ENCODE peak calls at places on chromosomes 11 and 22, in six cellular contexts. J is H9, L is IMR-90, Q is neuronal stem cell, A is mesenchymal stem cell, U is H1. E is an unnamed sample.

GRCh38 chr11:70762810-70763209 is 364.5 kb downstream of the CTTN start:
- DNase-seq in J (no peak), L (no peak), Q (no peak), A (no peak), U (no peak), E (no peak)

GRCh38 chr22:48577691-48578090 is 1250.0 kb downstream of the BRD1 start:
- DNase-seq in J (no peak), L (no peak), Q (no peak), A (no peak), U (no peak), E (no peak)

GRCh38 chr11:85827768-85828639 is 17.1 kb upstream of the SYTL2 start:
- DNase-seq in J (no peak), L (peak), Q (no peak), A (peak), U (no peak), E (peak)

GRCh38 chr11:88520391-88520790 is 182.9 kb upstream of the CTSC start:
- DNase-seq in J (no peak), L (peak), Q (no peak), A (peak), U (no peak), E (no peak)

GRCh38 chr22:19896665-19897355 is 42.1 kb upstream of the GNB1L start:
- DNase-seq in J (no peak), L (no peak), Q (no peak), A (no peak), U (no peak), E (no peak)

GRCh38 chr22:23767673-23768548 is at the start of gene CHCHD10:
- DNase-seq in J (peak), L (peak), Q (peak), A (peak), U (no peak), E (peak)

GRCh38 chr11:11078344-11078743 is 220.5 kb upstream of the ZBED5 start:
- DNase-seq in J (no peak), L (peak), Q (no peak), A (peak), U (no peak), E (peak)

GRCh38 chr11:95788921-95789505 is 569 bp downstream of the FAM76B start:
- DNase-seq in J (peak), L (peak), Q (peak), A (peak), U (peak), E (peak)

GRCh38 chr22:30572840-30573593 is 1.4 kb downstream of the GAL3ST1 start:
- DNase-seq in J (no peak), L (no peak), Q (no peak), A (no peak), U (no peak), E (no peak)

GRCh38 chr11:44566952-44567875 is 1.8 kb downstream of the CD82 start:
- DNase-seq in J (no peak), L (no peak), Q (no peak), A (peak), U (no peak), E (no peak)

GRCh38 chr11:28346209-28346608 is 238.0 kb downstream of the METTL15 start:
- DNase-seq in J (no peak), L (no peak), Q (no peak), A (no peak), U (no peak), E (no peak)

GRCh38 chr11:128653828-128654231 is 40.0 kb upstream of the FLI1 start:
- DNase-seq in J (peak), L (peak), Q (no peak), A (peak), U (no peak), E (peak)

GRCh38 chr22:28442951-28443876 is 236.4 kb downstream of the TTC28 start:
- DNase-seq in J (peak), L (peak), Q (peak), A (peak), U (peak), E (peak)

GRCh38 chr11:124467376-124468061 is 22.0 kb upstream of the OR8B8 start:
- DNase-seq in J (no peak), L (peak), Q (no peak), A (no peak), U (no peak), E (no peak)

GRCh38 chr11:109644158-109644557 is 222.2 kb downstream of the C11orf87 start:
- DNase-seq in J (no peak), L (no peak), Q (no peak), A (peak), U (no peak), E (peak)

GRCh38 chr11:45371251-45371749 is 85.2 kb upstream of the SYT13 start:
- DNase-seq in J (peak), L (peak), Q (peak), A (peak), U (peak), E (peak)

GRCh38 chr22:40076702-40077645 is 82.2 kb downstream of the FAM83F start:
- DNase-seq in J (no peak), L (peak), Q (no peak), A (peak), U (no peak), E (no peak)

GRCh38 chr11:1122356-1123002 is 35.3 kb upstream of the MUC5AC start:
- DNase-seq in J (no peak), L (no peak), Q (no peak), A (no peak), U (no peak), E (no peak)

GRCh38 chr11:87394924-87395323 is 357.2 kb downstream of the TMEM135 start:
- DNase-seq in J (no peak), L (no peak), Q (no peak), A (no peak), U (no peak), E (peak)

GRCh38 chr22:46353483-46354105 is 18.1 kb downstream of the TRMU start:
- DNase-seq in J (no peak), L (no peak), Q (no peak), A (no peak), U (no peak), E (no peak)

GRCh38 chr11:36196476-36197099 is 92.6 kb downstream of the COMMD9 start:
- DNase-seq in J (no peak), L (peak), Q (no peak), A (no peak), U (no peak), E (no peak)

GRCh38 chr11:85540635-85541034 is 86.5 kb downstream of the DLG2 start:
- DNase-seq in J (peak), L (no peak), Q (no peak), A (no peak), U (peak), E (peak)

GRCh38 chr11:130464289-130464812 is 15.9 kb downstream of the ADAMTS15 start:
- DNase-seq in J (no peak), L (peak), Q (no peak), A (peak), U (no peak), E (no peak)

GRCh38 chr11:2549876-2550605 is 105.2 kb downstream of the KCNQ1 start:
- DNase-seq in J (no peak), L (no peak), Q (no peak), A (no peak), U (no peak), E (no peak)

GRCh38 chr22:41800348-41801146 is at the start of gene CCDC134:
- DNase-seq in J (peak), L (peak), Q (peak), A (peak), U (peak), E (peak)

GRCh38 chr11:66708701-66709100 is 20.3 kb downstream of the SPTBN2 start:
- DNase-seq in J (no peak), L (no peak), Q (no peak), A (no peak), U (no peak), E (no peak)

GRCh38 chr11:66713746-66714480 is 15.1 kb downstream of the SPTBN2 start:
- DNase-seq in J (no peak), L (no peak), Q (no peak), A (no peak), U (no peak), E (no peak)

GRCh38 chr11:66707486-66707885 is 21.5 kb downstream of the SPTBN2 start:
- DNase-seq in J (no peak), L (no peak), Q (no peak), A (no peak), U (no peak), E (no peak)

GRCh38 chr11:66708026-66708579 is 20.9 kb downstream of the SPTBN2 start:
- DNase-seq in J (no peak), L (no peak), Q (no peak), A (no peak), U (no peak), E (no peak)

DNA sequence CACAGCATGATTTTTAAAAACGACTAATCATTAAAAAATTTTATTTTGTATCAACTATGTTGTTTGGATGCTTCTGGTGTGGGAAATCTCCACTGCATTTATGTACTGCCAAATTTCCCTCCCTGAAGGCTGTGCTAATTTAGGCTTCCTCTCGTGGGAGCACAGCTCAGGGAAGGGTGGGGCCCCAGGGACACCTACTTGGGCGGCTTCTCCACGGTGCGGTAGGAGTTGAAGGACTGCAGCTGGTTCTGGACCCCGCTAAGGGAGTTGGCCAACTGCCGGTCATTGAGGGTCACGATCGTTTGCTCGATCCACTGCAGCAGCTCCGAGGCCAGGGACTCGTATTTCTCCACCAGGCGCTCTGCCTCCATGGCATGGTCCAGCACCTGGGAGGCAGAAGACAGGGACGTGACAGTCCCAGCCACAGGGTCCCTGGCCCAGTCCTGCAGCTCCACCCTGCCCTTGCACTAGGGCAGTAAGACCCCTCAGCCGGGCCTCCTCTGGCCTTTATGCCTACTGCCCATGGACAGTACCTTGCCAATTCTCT is 18.6 kb downstream of the SPTBN2 start:
- DNase-seq in J (no peak), L (no peak), Q (no peak), A (no peak), U (no peak), E (no peak)
- H3K27ac ChIP-seq in J (no peak), L (no peak), Q (no peak), A (no peak), U (no peak), E (no peak)

GRCh38 chr22:37488337-37489135 is 2.4 kb upstream of the MFNG start:
- DNase-seq in J (no peak), L (no peak), Q (no peak), A (no peak), U (no peak), E (no peak)
- H2BK15ac ChIP-seq in J (no peak), L (no peak), Q (peak), A (no peak), U (peak), E (no peak)

GRCh38 chr11:67506426-67507032 is 1.4 kb upstream of the PITPNM1 start:
- DNase-seq in J (no peak), L (no peak), Q (no peak), A (no peak), U (no peak), E (no peak)

GRCh38 chr11:67504023-67504949 is 877 bp downstream of the PITPNM1 start:
- DNase-seq in J (no peak), L (no peak), Q (peak), A (peak), U (no peak), E (no peak)

GRCh38 chr11:67504950-67505561 is at the start of gene PITPNM1:
- DNase-seq in J (peak), L (peak), Q (peak), A (peak), U (no peak), E (peak)

GRCh38 chr11:67507242-67507890 is 596 bp downstream of the CDK2AP2 start:
- DNase-seq in J (peak), L (peak), Q (no peak), A (no peak), U (peak), E (peak)

GRCh38 chr11:67505605-67506396 is 638 bp upstream of the PITPNM1 start:
- DNase-seq in J (peak), L (peak), Q (peak), A (peak), U (peak), E (peak)
- H3K4ac ChIP-seq in J (no peak), L (peak), Q (peak), A (peak), U (no peak), E (peak)

DNA sequence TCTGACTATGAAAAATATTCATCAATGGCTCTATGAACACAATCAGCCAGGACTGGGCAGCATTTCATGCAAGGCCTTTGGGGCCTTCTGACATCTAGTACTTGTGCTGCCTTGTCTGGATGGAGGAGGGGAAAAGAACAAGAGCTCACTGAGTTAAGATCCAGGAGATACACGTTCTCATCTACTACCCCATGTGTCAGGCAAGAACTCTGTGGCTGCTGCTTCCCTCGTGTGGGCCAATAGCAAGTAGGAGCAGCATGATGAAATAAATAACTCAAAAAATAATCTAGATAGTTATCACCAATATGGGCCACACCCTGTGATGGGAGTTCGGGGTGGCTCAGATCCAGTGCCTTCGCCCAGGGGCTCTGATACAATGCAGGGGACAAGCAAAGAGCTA is 7.3 kb downstream of the KCNE3 start:
- DNase-seq in J (no peak), L (no peak), Q (no peak), A (no peak), U (no peak), E (no peak)
- H3K27ac ChIP-seq in J (no peak), L (no peak), Q (no peak), A (no peak), U (no peak), E (no peak)

GRCh38 chr22:50255607-50256006 is 4.5 kb upstream of the HDAC10 start:
- DNase-seq in J (no peak), L (no peak), Q (no peak), A (no peak), U (no peak), E (no peak)

GRCh38 chr22:50256936-50257440 is 4.5 kb downstream of the MAPK12 start:
- DNase-seq in J (no peak), L (no peak), Q (no peak), A (no peak), U (no peak), E (no peak)

GRCh38 chr22:50257451-50258360 is 3.8 kb downstream of the MAPK12 start:
- DNase-seq in J (no peak), L (no peak), Q (no peak), A (no peak), U (no peak), E (peak)

GRCh38 chr22:50255099-50255498 is 4.0 kb upstream of the HDAC10 start:
- DNase-seq in J (no peak), L (no peak), Q (no peak), A (no peak), U (no peak), E (no peak)

DNA sequence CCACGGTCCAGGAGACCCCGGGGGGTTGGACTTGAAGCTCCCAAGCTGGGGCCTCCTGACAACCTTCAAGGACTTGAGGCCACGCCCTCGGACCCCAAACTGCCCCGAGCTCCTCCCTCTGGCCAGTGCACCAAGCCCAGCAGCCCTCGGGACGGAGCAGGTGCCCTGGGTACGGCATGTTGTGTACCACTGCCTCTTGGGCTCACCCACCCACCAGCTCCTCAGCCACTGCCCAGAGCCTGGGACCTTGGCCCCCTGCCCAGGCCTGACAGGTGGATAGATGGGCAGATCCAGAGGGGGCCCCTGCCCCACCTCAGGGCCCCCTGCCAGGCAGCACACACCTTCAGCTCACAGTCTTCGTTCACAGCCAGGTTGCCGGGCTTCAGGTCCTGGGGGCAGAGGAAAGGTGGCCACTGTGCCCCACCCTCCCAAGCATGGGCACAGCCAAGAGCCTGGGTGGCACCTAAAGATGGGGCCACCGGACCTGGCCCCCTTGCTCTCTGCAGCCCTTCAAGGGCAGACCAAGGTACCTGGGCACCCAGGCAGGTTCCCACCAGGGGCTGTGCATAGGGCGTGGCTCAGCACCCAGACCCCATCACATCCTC is 5.1 kb downstream of the MAPK12 start:
- DNase-seq in J (no peak), L (no peak), Q (no peak), A (no peak), U (no peak), E (no peak)
- H2BK15ac ChIP-seq in J (no peak), L (no peak), Q (no peak), A (no peak), U (no peak), E (no peak)

E was measured in mesendoderm.